ENCODE peak calls at places on chromosomes 11 and 22, in ten cellular contexts. Y is lower leg skin, A is endothelial cell, B is fibroblast of the aortic adventitia, F is adrenal gland, L is lung, O is cardiac muscle cell, Q is type B pancreatic cell, V is NB4, M is GM23338. X is an unnamed sample.

GRCh38 chr22:41713004-41713403 is 13.7 kb downstream of the MEI1 start:
- DNase-seq in Y (no peak), B (no peak), A (no peak), O (no peak), F (peak), L (no peak), M (no peak), V (no peak), Q (no peak), X (no peak)

GRCh38 chr11:62033191-62034044 is 66.0 kb upstream of the FTH1 start:
- DNase-seq in Y (no peak), Q (no peak), V (peak), A (no peak), M (no peak), O (no peak), L (no peak), B (no peak), F (no peak), X (peak)

GRCh38 chr11:6438979-6439571 is 1.7 kb downstream of the HPX start:
- DNase-seq in Q (no peak), Y (peak), M (peak), O (peak), V (peak), L (peak), B (peak), F (peak), A (peak), X (peak)

GRCh38 chr11:67545280-67545679 is 22.0 kb upstream of the CABP2 start:
- DNase-seq in L (no peak), O (peak), V (no peak), F (no peak), Y (no peak), M (peak), B (no peak), Q (no peak), A (no peak), X (peak)

GRCh38 chr11:8102296-8102915 is 21.4 kb downstream of the TUB start:
- DNase-seq in L (peak), O (no peak), V (no peak), Y (no peak), Q (peak), A (peak), B (no peak), F (no peak), M (no peak), X (no peak)

GRCh38 chr11:3824714-3825472 is 15.9 kb downstream of the RHOG start:
- DNase-seq in Y (no peak), F (no peak), L (peak), A (peak), Q (no peak), M (peak), O (peak), V (peak), B (peak), X (peak)

GRCh38 chr11:34480339-34480738 is 33.3 kb downstream of the ELF5 start:
- DNase-seq in B (peak), Y (no peak), O (peak), M (no peak), V (no peak), A (no peak), F (no peak), Q (no peak), L (no peak), X (no peak)

GRCh38 chr22:34973926-34974325 is 92.0 kb upstream of the ISX start:
- DNase-seq in A (no peak), F (no peak), Y (no peak), O (no peak), L (no peak), M (no peak), V (no peak), Q (no peak), B (no peak), X (no peak)

GRCh38 chr11:413120-414081 is 1.4 kb downstream of the SIGIRR start:
- DNase-seq in O (no peak), L (no peak), F (peak), B (no peak), M (no peak), A (no peak), V (no peak), Y (no peak), Q (no peak), X (no peak)

GRCh38 chr22:20495861-20496681 is 476 bp upstream of the KLHL22 start:
- DNase-seq in O (peak), Y (peak), B (peak), M (peak), L (peak), V (peak), A (peak), Q (peak), F (peak), X (peak)

GRCh38 chr11:75525433-75526191 is at the start of gene GDPD5:
- DNase-seq in Q (peak), M (peak), V (peak), L (peak), B (peak), O (peak), F (peak), A (peak), Y (peak), X (peak)

GRCh38 chr11:128622137-128622523 is 34.8 kb upstream of the ETS1 start:
- DNase-seq in B (no peak), M (no peak), A (no peak), L (no peak), O (no peak), Y (no peak), V (no peak), Q (no peak), F (no peak), X (no peak)

GRCh38 chr11:117761993-117762392 is 35.0 kb downstream of the DSCAML1 start:
- DNase-seq in Y (no peak), V (no peak), M (no peak), Q (no peak), B (no peak), O (no peak), A (no peak), F (no peak), L (no peak), X (no peak)

GRCh38 chr22:37784829-37785495 is 22.8 kb upstream of the GCAT start:
- DNase-seq in A (no peak), B (no peak), V (no peak), Y (no peak), L (no peak), O (no peak), M (no peak), Q (no peak), F (no peak), X (peak)

GRCh38 chr11:26297179-26297970 is 34.6 kb upstream of the ANO3 start:
- DNase-seq in L (no peak), O (peak), M (peak), Q (no peak), V (peak), F (peak), A (peak), B (peak), Y (peak), X (peak)

GRCh38 chr11:2791521-2792375 is 92.0 kb upstream of the KCNQ1OT1 start:
- DNase-seq in V (no peak), Y (no peak), L (no peak), M (peak), O (no peak), B (no peak), F (peak), A (no peak), Q (peak), X (peak)

GRCh38 chr11:68816917-68817419 is 24.7 kb downstream of the CPT1A start:
- DNase-seq in Q (no peak), V (no peak), Y (no peak), F (no peak), B (no peak), O (no peak), M (no peak), L (no peak), A (no peak), X (no peak)

GRCh38 chr11:125322317-125322716 is 157.8 kb downstream of the PKNOX2 start:
- DNase-seq in F (no peak), B (no peak), Q (no peak), M (no peak), A (no peak), Y (no peak), O (no peak), V (no peak), L (no peak), X (no peak)

GRCh38 chr11:86869966-86870570 is 69.7 kb downstream of the PRSS23 start:
- DNase-seq in A (peak), F (peak), Y (peak), M (peak), V (peak), Q (no peak), B (peak), L (peak), O (peak), X (peak)

GRCh38 chr11:46361283-46362145 is 14.3 kb downstream of the DGKZ start:
- DNase-seq in F (no peak), M (no peak), V (peak), A (no peak), L (peak), Q (no peak), Y (no peak), O (peak), B (peak), X (no peak)

GRCh38 chr11:97962758-97963157 is 1058.0 kb upstream of the CNTN5 start:
- DNase-seq in V (no peak), B (no peak), Q (no peak), Y (no peak), M (no peak), F (no peak), O (no peak), A (no peak), L (no peak), X (no peak)

GRCh38 chr22:49013707-49014106 is 814.0 kb downstream of the BRD1 start:
- DNase-seq in A (no peak), F (no peak), B (no peak), V (no peak), Q (peak), L (no peak), O (no peak), M (no peak), Y (peak), X (no peak)

GRCh38 chr11:130312046-130312445 is 2.7 kb downstream of the ZBTB44 start:
- DNase-seq in O (no peak), V (no peak), Q (no peak), B (no peak), A (no peak), L (no peak), M (no peak), Y (no peak), F (no peak), X (no peak)

GRCh38 chr11:69243496-69244200 is 50.3 kb upstream of the MYEOV start:
- DNase-seq in O (no peak), B (no peak), L (no peak), Y (no peak), A (no peak), Q (peak), M (no peak), F (no peak), V (no peak), X (no peak)

GRCh38 chr11:27433742-27434141 is 38.8 kb downstream of the LGR4 start:
- DNase-seq in M (no peak), V (no peak), O (no peak), L (no peak), Q (no peak), A (no peak), B (no peak), Y (no peak), F (no peak), X (no peak)

GRCh38 chr22:25878933-25879332 is 136.9 kb downstream of the MYO18B start:
- DNase-seq in O (no peak), A (no peak), Y (no peak), L (no peak), M (no peak), B (no peak), F (no peak), Q (no peak), V (no peak), X (no peak)

GRCh38 chr11:61141601-61142028 is 19.6 kb downstream of the VPS37C start:
- DNase-seq in Q (peak), B (no peak), F (no peak), O (no peak), L (no peak), M (peak), Y (no peak), V (no peak), A (no peak), X (peak)

GRCh38 chr11:124740277-124740882 is 638 bp downstream of the NRGN start:
- DNase-seq in A (no peak), Q (no peak), O (no peak), V (peak), Y (no peak), F (no peak), M (peak), L (peak), B (peak), X (no peak)

GRCh38 chr22:35684270-35684700 is 33.4 kb upstream of the APOL5 start:
- DNase-seq in F (peak), Q (no peak), B (peak), L (no peak), A (no peak), Y (no peak), O (peak), V (peak), M (peak), X (peak)

GRCh38 chr11:13349581-13349980 is 72.0 kb downstream of the BMAL1 start:
- DNase-seq in V (no peak), A (no peak), B (no peak), Y (no peak), F (no peak), Q (no peak), O (no peak), M (no peak), L (no peak), X (no peak)

DNA sequence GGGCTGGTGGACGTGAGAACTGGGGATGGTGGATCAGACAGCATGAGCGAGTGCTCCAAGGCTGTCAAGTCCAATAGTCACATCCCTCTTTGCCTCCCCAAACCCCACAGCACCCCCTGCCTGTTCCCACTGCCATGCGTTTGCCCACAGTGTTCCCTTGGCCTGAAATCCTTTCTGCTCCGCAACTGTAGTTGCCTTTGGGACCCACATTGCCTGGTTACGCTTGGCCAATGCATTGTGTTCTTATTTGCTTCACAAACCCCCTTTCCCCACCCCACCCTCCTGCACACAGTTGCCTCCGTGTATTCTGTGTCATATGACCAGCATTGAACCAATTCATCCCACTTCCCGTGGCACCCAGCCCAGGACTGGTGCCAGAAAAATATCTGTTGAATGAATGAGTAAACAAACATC is 2.1 kb upstream of the KIAA0930 start:
- DNase-seq in F (no peak), Y (no peak), V (peak), Q (no peak), O (peak), B (no peak), A (no peak), L (no peak), M (peak), X (peak)
- TF ChIP-seq CTCF in F (no peak), Y (no peak), V (peak), Q (no peak), O (no peak), B (peak), A (no peak), L (no peak), M (peak), X (no peak)

GRCh38 chr11:66264383-66264782 is 4.1 kb upstream of the RAB1B start:
- DNase-seq in Q (no peak), V (no peak), F (no peak), Y (no peak), B (no peak), O (no peak), M (no peak), L (no peak), A (no peak), X (no peak)

GRCh38 chr11:66266378-66267038 is 1.9 kb upstream of the RAB1B start:
- DNase-seq in M (no peak), V (no peak), F (no peak), Y (no peak), L (no peak), A (no peak), B (no peak), O (no peak), Q (no peak), X (no peak)

GRCh38 chr11:66263785-66264184 is 4.7 kb upstream of the RAB1B start:
- DNase-seq in B (no peak), Y (no peak), F (no peak), O (no peak), V (no peak), M (no peak), A (no peak), L (no peak), Q (no peak), X (no peak)

GRCh38 chr11:66265531-66266377 is 2.7 kb upstream of the RAB1B start:
- DNase-seq in M (no peak), V (no peak), Y (no peak), A (no peak), F (no peak), L (no peak), Q (no peak), B (no peak), O (no peak), X (no peak)

DNA sequence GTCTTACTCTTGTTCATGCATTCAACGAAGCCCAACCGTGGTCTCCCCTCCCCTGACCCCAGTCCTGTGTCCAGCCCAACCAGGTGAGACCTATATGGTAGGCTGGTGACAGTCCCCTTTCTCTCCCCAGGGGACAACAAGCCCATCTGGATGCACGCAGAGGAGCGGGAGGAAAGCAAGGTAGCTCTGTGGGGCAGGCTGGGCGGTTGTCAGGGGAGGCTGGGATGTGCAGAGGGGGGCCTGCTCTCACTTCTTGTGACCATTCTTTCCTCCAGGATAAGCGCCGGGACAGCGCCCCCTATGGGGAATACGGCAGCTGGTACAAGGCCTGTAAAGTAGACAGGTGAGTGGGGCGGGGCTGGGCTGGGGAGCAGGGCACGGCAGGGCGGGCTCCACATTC is 3.5 kb upstream of the RAB1B start:
- DNase-seq in F (no peak), A (no peak), B (no peak), L (no peak), Q (no peak), O (no peak), Y (no peak), M (peak), V (peak), X (peak)
- TF ChIP-seq CTCF in F (no peak), A (peak), B (peak), L (no peak), Q (peak), O (peak), Y (no peak), M (peak), V (peak), X (peak)

GRCh38 chr11:11580012-11580411 is 41.8 kb downstream of the GALNT18 start:
- DNase-seq in F (no peak), B (no peak), A (no peak), O (no peak), L (no peak), M (no peak), V (no peak), Q (peak), Y (no peak), X (no peak)

GRCh38 chr11:11577932-11578331 is 43.9 kb downstream of the GALNT18 start:
- DNase-seq in A (no peak), Q (peak), L (peak), B (no peak), V (no peak), M (no peak), Y (peak), O (no peak), F (no peak), X (no peak)

GRCh38 chr11:11580831-11581492 is 40.8 kb downstream of the GALNT18 start:
- DNase-seq in B (no peak), A (no peak), F (peak), L (peak), Y (no peak), Q (peak), O (no peak), V (no peak), M (no peak), X (no peak)

GRCh38 chr11:11578542-11578941 is 43.3 kb downstream of the GALNT18 start:
- DNase-seq in F (no peak), Y (no peak), L (peak), O (no peak), A (no peak), Q (peak), M (no peak), B (no peak), V (no peak), X (no peak)

DNA sequence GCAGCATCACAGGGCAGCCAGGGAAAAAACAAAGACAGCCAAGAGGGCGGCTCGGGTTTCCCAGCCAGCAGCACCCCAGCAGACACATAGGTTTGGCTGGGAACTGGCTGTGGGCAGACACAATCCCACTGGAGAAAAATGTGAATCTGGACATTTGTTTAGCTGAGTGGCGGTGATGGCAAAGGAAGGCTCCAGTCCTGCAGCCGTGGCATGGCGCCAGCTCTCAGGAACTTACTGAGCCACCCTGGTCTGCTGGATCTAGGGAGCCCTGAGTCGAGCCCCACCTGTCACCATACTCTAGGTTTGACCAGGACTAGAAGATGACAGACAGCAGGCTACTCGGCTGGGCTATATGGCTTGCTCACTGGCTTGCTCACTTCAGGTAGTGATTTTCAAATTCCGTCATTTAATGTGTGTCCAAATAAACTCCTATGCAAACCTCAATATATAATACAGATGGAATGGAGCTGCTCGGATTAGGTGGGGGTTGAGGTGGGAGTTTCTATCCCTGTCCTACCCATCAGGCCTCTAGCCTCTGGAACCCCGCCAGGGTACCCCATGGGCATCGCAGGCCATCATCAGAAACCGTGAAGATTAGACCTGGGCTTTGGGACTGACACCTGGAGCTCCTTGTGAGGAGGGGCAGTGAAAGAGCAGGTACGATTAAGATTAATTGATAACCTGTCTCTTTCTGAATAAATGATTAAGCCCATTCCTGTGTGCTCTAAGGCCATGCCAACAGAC is 42.6 kb downstream of the GALNT18 start:
- DNase-seq in M (no peak), Q (peak), B (no peak), V (no peak), O (no peak), Y (no peak), F (no peak), L (peak), A (no peak), X (no peak)
- TF ChIP-seq CTCF in M (no peak), Q (no peak), B (no peak), V (no peak), O (no peak), Y (no peak), F (no peak), L (no peak), A (no peak), X (no peak)

DNA sequence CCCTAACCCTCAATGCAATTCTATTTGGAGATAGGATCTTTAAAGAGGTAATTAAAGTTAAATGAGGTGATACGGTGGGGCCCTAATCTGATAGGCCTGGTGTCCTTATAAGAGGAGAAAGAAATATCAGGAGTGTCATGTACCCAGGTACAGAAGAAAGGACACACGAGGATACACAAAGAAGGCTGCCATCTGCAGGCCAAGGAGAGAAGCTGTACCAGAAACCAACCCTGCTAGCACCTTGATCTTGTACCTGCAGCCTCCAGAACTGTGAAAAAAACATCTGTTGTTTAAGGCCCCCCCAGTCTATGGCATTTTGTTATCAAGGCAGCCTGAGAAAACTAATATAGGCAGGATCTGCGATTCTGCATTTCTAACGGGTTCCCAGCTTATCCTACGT is 44.2 kb downstream of the FBXO7 start:
- DNase-seq in A (no peak), V (peak), Y (no peak), M (peak), O (no peak), F (no peak), L (no peak), B (no peak), Q (no peak), X (no peak)
- TF ChIP-seq CTCF in A (no peak), V (peak), Y (no peak), M (peak), O (peak), F (no peak), L (no peak), B (peak), Q (peak), X (peak)

X was measured in Calu3.